ENCODE peak calls at places on chromosomes 16 and 17, in ten cellular contexts. T, B, G, Y, C, F, D, Q, L and E are unnamed samples.

GRCh38 chr17:63140255-63140654 is 174.2 kb downstream of the TANC2 start:
- DNase-seq in C (no peak), Q (no peak), B (peak), D (peak), L (peak), G (no peak), T (no peak), F (no peak), Y (peak), E (no peak)

GRCh38 chr17:9905902-9906301 is 831 bp upstream of the RCVRN start:
- DNase-seq in B (peak), D (no peak), G (peak), L (peak), T (peak), Y (peak), F (peak), C (no peak), Q (no peak), E (no peak)

GRCh38 chr17:74493381-74493833 is 27.0 kb downstream of the CD300A start:
- DNase-seq in B (peak), D (peak), Y (peak), G (peak), T (peak), Q (peak), F (peak), C (no peak), L (peak), E (peak)

GRCh38 chr16:28984619-28985135 is at the start of gene LAT:
- DNase-seq in L (peak), G (no peak), F (no peak), Q (no peak), C (no peak), B (no peak), T (no peak), D (no peak), Y (no peak), E (no peak)

GRCh38 chr17:51425793-51426192 is 165.4 kb downstream of the UTP18 start:
- DNase-seq in B (no peak), L (no peak), Y (no peak), T (no peak), C (no peak), Q (no peak), D (no peak), F (no peak), G (no peak), E (no peak)

GRCh38 chr16:65745-66144 is 6.7 kb downstream of the RHBDF1 start:
- DNase-seq in Q (no peak), Y (peak), T (peak), C (no peak), B (peak), D (peak), F (peak), L (peak), G (peak), E (no peak)

GRCh38 chr16:49411121-49411970 is 37.7 kb downstream of the C16orf78 start:
- DNase-seq in B (no peak), F (no peak), T (no peak), G (no peak), C (no peak), Y (no peak), L (no peak), Q (no peak), D (no peak), E (no peak)

GRCh38 chr17:54919456-54919855 is 18.8 kb downstream of the TOM1L1 start:
- DNase-seq in G (no peak), T (no peak), F (no peak), B (no peak), Q (no peak), Y (no peak), C (no peak), L (no peak), D (no peak), E (no peak)

GRCh38 chr16:29808219-29808900 is 2.0 kb downstream of the MAZ start:
- DNase-seq in B (no peak), L (no peak), T (no peak), Y (no peak), G (no peak), F (no peak), C (no peak), Q (peak), D (no peak), E (no peak)

DNA sequence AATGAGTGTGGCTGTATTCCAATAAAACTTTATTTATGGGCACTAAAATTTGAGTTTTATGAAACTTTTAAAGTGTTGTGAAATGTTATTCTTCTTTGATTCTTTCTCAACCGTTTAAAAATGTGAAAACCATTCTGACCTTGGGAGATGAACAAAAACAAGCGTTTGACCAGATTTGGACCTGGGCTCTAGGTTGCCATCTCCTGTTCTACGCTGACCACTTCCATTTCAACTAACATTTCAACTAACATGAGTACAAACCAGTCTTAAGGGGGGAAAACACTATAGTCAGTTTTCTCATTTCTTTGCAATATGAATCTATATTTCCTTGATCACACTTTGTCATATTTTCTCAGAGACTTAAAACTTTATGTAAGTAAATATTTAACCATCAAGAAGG is 118.4 kb upstream of the IRX5 start:
- DNase-seq in L (peak), F (no peak), C (no peak), D (no peak), T (no peak), B (peak), Q (no peak), G (no peak), Y (peak), E (no peak)
- TF ChIP-seq CTCF in L (peak), F (peak), C (no peak), D (no peak), T (peak), B (peak), Q (no peak), G (peak), Y (peak), E (peak)

DNA sequence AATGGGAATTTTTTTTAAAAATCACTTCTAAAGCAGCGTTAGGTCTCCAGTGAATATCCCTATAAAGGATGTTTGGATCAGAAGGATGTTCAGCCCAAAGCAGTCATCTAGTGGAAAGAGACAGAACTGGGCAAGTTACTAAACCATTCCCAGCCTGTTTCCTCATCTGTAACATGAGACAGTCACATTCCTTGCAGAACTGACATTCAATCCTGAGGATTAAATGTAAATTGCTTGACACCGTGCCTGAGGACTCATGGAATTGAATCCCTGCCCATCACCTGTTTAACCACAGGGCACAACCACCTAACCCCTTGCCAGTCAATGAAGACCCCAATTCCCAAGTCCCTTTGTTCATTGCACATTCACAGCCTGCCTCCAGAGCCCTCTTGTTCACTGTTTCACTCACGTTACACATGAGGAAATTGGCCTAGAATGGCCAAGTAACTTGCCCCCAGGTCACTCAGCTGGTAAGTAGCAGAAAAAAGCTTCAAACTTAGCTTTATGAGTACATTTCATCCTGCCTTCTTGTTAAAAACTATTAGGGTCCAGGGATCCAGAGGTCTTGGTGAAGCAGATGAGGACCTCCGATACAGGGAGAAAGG is 1.4 kb downstream of the CMTM2 start:
- DNase-seq in T (no peak), L (peak), Y (peak), B (peak), G (no peak), Q (no peak), C (no peak), D (no peak), F (no peak), E (peak)
- TF ChIP-seq CTCF in T (no peak), L (peak), Y (peak), B (peak), G (no peak), Q (no peak), C (no peak), D (no peak), F (no peak), E (peak)

GRCh38 chr16:75389096-75389692 is 44.1 kb downstream of the CFDP1 start:
- DNase-seq in F (no peak), Y (no peak), C (no peak), D (no peak), T (no peak), B (no peak), Q (no peak), G (no peak), L (no peak), E (no peak)

GRCh38 chr16:75391254-75391653 is 42.0 kb downstream of the CFDP1 start:
- DNase-seq in Y (no peak), T (no peak), F (no peak), B (no peak), L (no peak), Q (no peak), D (no peak), C (no peak), G (no peak), E (no peak)

GRCh38 chr16:75385507-75386152 is 47.7 kb downstream of the CFDP1 start:
- DNase-seq in T (no peak), F (peak), Y (peak), Q (no peak), L (peak), D (peak), G (no peak), B (peak), C (no peak), E (peak)

GRCh38 chr16:75383141-75383540 is 50.2 kb downstream of the CFDP1 start:
- DNase-seq in B (no peak), C (no peak), L (no peak), T (no peak), F (no peak), G (no peak), Q (no peak), D (no peak), Y (no peak), E (no peak)

DNA sequence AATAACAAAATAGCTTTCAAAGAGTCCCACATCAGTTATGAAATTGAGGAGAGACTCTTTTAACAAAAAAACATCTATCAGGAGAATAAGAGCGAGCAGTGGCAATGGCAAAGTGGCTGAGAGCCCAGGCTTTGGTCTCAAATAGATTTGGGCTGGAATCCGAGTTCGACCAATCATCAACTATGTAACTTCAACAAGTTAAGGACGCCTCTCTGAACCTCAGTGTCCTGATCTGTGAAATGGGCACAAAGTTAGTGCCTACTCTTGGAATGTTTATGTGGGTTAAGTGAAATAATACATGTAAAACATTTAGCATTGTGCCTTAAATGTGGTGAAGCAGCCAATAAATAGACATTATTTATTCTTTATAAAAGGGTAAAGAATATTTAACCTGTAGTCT is 45.4 kb downstream of the CFDP1 start:
- DNase-seq in Q (no peak), F (no peak), G (no peak), D (no peak), B (no peak), C (no peak), Y (no peak), T (no peak), L (no peak), E (no peak)
- TF ChIP-seq CTCF in Q (no peak), F (no peak), G (no peak), D (no peak), B (no peak), C (no peak), Y (no peak), T (no peak), L (no peak), E (no peak)

DNA sequence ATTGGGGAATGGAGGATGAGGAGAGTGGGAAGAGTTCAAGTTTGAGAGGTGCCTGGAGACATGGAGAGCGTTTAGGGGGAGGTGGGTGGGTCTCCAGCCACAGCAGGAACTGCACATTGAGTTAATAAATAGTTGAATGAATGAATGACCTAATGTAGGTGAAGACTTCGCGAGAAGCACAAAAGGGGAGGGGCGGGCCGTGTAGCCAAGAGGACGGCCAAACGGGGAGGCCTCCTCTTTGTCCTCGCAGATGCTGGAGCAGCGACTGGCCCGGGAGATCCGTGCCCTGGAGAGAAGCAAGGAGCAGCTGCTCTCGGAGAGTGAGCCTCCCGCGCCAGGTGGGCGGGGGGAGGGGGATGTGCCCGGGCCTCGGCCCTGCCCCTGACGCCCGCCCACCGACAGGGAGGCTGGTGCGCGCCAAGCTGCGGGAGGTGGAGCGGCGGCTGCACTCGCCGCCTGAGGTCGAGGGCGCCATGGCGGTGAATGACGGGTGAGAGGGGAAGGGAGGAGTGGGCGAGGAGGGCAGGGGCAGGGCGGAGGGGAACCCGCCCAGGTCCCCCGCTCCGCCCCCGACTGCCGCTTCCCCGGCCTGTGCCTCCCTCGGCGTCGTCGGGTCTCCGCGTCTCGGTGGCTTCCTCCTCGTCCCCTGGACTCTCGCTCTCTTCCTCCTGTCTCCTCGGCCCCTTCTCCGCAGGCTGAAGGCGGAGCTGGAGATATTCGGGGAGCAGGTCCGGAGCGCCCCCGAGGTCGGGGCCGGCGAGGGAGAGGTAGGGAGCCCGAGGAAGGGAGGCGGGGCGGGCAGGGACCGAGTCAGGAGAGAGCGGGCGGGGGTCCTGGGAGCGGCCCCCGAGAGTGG is 12.9 kb downstream of the SYCE1L start:
- DNase-seq in B (peak), C (no peak), T (peak), Q (no peak), F (peak), G (peak), Y (peak), D (peak), L (no peak), E (no peak)
- TF ChIP-seq CTCF in B (no peak), C (no peak), T (no peak), Q (no peak), F (no peak), G (no peak), Y (no peak), D (no peak), L (no peak), E (no peak)

DNA sequence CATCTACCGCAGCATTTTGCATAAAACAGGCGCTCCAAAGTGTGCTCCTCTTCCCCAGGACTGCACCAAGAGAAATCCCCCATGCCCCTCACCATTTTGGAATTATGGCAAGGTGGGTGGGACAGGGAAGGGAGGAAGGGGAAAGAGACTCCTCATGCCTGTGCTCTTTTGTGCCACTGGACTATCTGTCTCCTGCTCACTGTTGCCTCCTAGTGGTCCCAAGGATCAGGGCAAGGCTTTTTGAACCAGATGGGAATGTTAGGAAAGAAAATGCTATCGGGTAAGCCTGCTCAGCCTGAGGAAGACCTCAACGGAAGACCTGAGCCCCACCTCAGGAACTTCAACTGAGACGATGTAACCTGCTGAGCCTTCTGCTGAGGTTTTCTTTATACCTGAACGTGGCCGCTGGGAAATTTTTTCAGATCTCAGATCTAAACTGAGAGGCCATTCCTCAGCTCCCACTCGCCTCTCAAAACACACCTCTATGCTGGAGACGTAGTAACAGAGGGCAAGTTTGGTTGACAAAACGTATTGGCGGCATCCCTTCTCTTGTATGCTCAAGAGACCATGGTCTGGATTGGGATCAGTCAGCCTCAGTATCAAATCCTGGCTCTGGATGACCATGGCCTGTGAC is 58.3 kb downstream of the SPACA3 start:
- DNase-seq in T (peak), F (peak), G (no peak), B (peak), L (peak), C (no peak), Y (peak), D (no peak), Q (peak), E (peak)
- TF ChIP-seq CTCF in T (peak), F (peak), G (peak), B (peak), L (peak), C (peak), Y (peak), D (peak), Q (peak), E (peak)

GRCh38 chr17:75996665-75997590 is 3.7 kb upstream of the CDK3 start:
- DNase-seq in G (no peak), Q (peak), C (no peak), Y (peak), T (no peak), F (no peak), B (peak), D (no peak), L (peak), E (no peak)
- TF ChIP-seq CTCF in G (no peak), Q (no peak), C (no peak), Y (no peak), T (no peak), F (no peak), B (no peak), D (no peak), L (no peak), E (no peak)

DNA sequence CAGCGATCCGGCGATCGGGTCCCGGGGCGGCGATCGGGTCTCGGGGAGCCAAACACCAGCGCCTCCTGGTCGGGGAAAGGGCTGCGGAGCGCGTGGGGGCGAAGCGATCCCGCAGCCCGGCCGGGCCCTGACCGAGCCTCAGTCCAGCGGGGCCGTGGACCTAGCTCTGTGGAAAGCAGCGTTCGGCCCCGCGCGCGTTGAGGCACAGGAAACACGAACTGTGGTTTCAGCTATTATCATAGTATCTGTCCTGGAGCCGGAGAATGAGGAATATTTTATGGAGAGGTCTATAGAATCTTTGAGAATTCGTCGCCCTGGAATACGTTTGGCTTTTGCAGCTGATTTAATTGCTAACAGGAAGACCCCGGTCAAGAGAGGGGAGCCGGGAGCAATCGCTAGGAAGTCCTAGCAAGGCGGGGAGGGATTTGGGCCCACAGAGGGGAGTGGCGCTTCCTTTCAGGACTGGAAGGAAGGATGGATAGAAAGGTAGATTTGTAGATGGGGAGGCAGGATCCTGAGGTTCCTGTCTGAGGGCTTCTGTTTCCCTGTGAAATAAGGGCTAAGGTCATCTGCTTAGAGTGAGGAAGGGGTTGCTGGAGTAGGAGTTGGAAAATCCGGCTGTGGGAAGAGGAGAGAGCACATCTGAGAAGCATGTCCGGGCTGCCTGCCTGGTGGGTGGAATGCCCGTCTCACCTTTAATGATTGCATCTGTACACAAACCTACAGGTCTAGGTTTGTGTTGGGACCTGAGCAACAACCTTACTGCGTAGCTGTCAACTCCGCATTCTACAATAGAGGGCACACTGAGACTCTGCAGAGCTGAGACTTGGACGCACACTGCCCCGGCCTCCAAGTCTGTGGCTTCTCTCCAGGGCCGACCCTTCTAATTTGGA is 770 bp downstream of the CCNF start:
- DNase-seq in L (no peak), C (no peak), Q (no peak), B (peak), G (no peak), F (peak), T (no peak), Y (peak), D (no peak), E (no peak)
- TF ChIP-seq CTCF in L (peak), C (peak), Q (peak), B (no peak), G (no peak), F (no peak), T (no peak), Y (peak), D (no peak), E (no peak)

GRCh38 chr16:3121843-3122467 is 9.6 kb downstream of the ZNF205 start:
- DNase-seq in L (no peak), T (no peak), F (no peak), Y (peak), Q (no peak), D (no peak), C (no peak), B (peak), G (no peak), E (no peak)

GRCh38 chr16:3120435-3120834 is 8.0 kb downstream of the ZNF205 start:
- DNase-seq in B (no peak), C (no peak), D (no peak), G (no peak), Y (no peak), Q (no peak), F (no peak), T (no peak), L (no peak), E (no peak)

GRCh38 chr16:3127745-3128144 is 7.1 kb upstream of the ZNF213 start:
- DNase-seq in D (no peak), C (no peak), L (no peak), Y (no peak), T (peak), F (no peak), B (no peak), G (no peak), Q (no peak), E (no peak)

GRCh38 chr16:3122926-3123570 is 10.7 kb downstream of the ZNF205 start:
- DNase-seq in Y (no peak), F (no peak), B (no peak), D (no peak), C (no peak), G (no peak), Q (no peak), L (peak), T (no peak), E (no peak)

GRCh38 chr16:3123986-3124886 is 10.6 kb upstream of the ZNF213 start:
- DNase-seq in C (peak), L (peak), G (peak), Q (peak), T (peak), D (peak), B (peak), Y (peak), F (peak), E (peak)
- TF ChIP-seq CTCF in C (peak), L (peak), G (peak), Q (no peak), T (peak), D (no peak), B (peak), Y (peak), F (no peak), E (peak)